ENCODE peak calls at places on chromosomes 4 and X, in seven cellular contexts. S is mucosa of descending colon, N is heart right ventricle, P is lower lobe of right lung, I is MM.1S, E is choroid plexus epithelial cell, O is right atrium auricular region. Q is an unnamed sample.

GRCh38 chr4:75916091-75916661 is 13.9 kb upstream of the PPEF2 start:
- DNase-seq in S (no peak), N (no peak), P (no peak), I (peak), E (peak), O (no peak), Q (peak)

GRCh38 chr4:123477804-123478209 is 81.2 kb downstream of the SPRY1 start:
- DNase-seq in S (no peak), N (peak), P (no peak), I (no peak), E (peak), O (no peak), Q (no peak)

GRCh38 chrX:43655151-43655676 is 885 bp upstream of the MAOA start:
- DNase-seq in S (peak), N (peak), P (peak), I (peak), E (peak), O (peak), Q (peak)

GRCh38 chr4:184215709-184216328 is 1.9 kb downstream of the ENPP6 start:
- DNase-seq in S (no peak), N (no peak), P (no peak), I (no peak), E (no peak), O (no peak), Q (no peak)

GRCh38 chr4:156751486-156751885 is 220.1 kb downstream of the PDGFC start:
- DNase-seq in S (no peak), N (no peak), P (no peak), I (peak), E (peak), O (no peak), Q (no peak)

GRCh38 chrX:155048997-155049619 is 21.8 kb downstream of the CMC4 start:
- DNase-seq in S (no peak), N (peak), P (no peak), I (no peak), E (peak), O (no peak), Q (peak)

GRCh38 chrX:155028192-155028591 is 1.5 kb downstream of the FUNDC2 start:
- DNase-seq in S (no peak), N (no peak), P (no peak), I (no peak), E (no peak), O (no peak), Q (no peak)

GRCh38 chr4:105140684-105141490 is 5.8 kb upstream of the TET2 start:
- DNase-seq in S (no peak), N (peak), P (no peak), I (peak), E (peak), O (no peak), Q (peak)

GRCh38 chr4:94158883-94159282 is 48.8 kb upstream of the SMARCAD1 start:
- DNase-seq in S (no peak), N (no peak), P (no peak), I (no peak), E (no peak), O (no peak), Q (no peak)

GRCh38 chrX:133676344-133677122 is 261.2 kb upstream of the GPC4 start:
- DNase-seq in S (peak), N (no peak), P (peak), I (no peak), E (no peak), O (no peak), Q (no peak)

GRCh38 chr4:128574706-128575105 is 234.8 kb upstream of the JADE1 start:
- DNase-seq in S (no peak), N (peak), P (peak), I (peak), E (peak), O (peak), Q (peak)

GRCh38 chr4:153238146-153238919 is 34.1 kb downstream of the TRIM2 start:
- DNase-seq in S (no peak), N (no peak), P (no peak), I (no peak), E (no peak), O (no peak), Q (no peak)

GRCh38 chr4:76902233-76902890 is 4.4 kb upstream of the SOWAHB start:
- DNase-seq in S (no peak), N (no peak), P (no peak), I (no peak), E (no peak), O (no peak), Q (no peak)

GRCh38 chr4:156830356-156830755 is 141.2 kb downstream of the PDGFC start:
- DNase-seq in S (no peak), N (no peak), P (no peak), I (no peak), E (peak), O (no peak), Q (no peak)

GRCh38 chrX:32472364-32472763 is 739.0 kb downstream of the DMD start:
- DNase-seq in S (no peak), N (no peak), P (no peak), I (no peak), E (no peak), O (no peak), Q (no peak)

GRCh38 chr4:20618729-20619128 is 81.5 kb upstream of the PACRGL start:
- DNase-seq in S (no peak), N (no peak), P (no peak), I (no peak), E (no peak), O (no peak), Q (peak)

GRCh38 chr4:14906805-14907204 is 95.5 kb upstream of the CPEB2 start:
- DNase-seq in S (no peak), N (no peak), P (no peak), I (no peak), E (no peak), O (no peak), Q (no peak)

GRCh38 chr4:26219206-26219605 is 101.6 kb upstream of the RBPJ start:
- DNase-seq in S (no peak), N (no peak), P (no peak), I (no peak), E (no peak), O (no peak), Q (no peak)

GRCh38 chrX:56798866-56799864 is 70.1 kb downstream of the NBDY start:
- DNase-seq in S (no peak), N (no peak), P (no peak), I (peak), E (no peak), O (peak), Q (peak)

GRCh38 chr4:153176938-153177337 is 27.3 kb upstream of the TRIM2 start:
- DNase-seq in S (no peak), N (no peak), P (no peak), I (no peak), E (no peak), O (no peak), Q (no peak)

GRCh38 chr4:7032591-7032990 is 10.6 kb upstream of the TADA2B start:
- DNase-seq in S (no peak), N (no peak), P (no peak), I (no peak), E (no peak), O (no peak), Q (no peak)

GRCh38 chr4:153013202-153013988 is 77.3 kb downstream of the FHDC1 start:
- DNase-seq in S (no peak), N (no peak), P (no peak), I (no peak), E (no peak), O (no peak), Q (no peak)

GRCh38 chr4:8214091-8214490 is 15.0 kb downstream of the SH3TC1 start:
- DNase-seq in S (peak), N (no peak), P (no peak), I (no peak), E (no peak), O (no peak), Q (no peak)

GRCh38 chr4:185573651-185574199 is 38.4 kb upstream of the PDLIM3 start:
- DNase-seq in S (no peak), N (peak), P (no peak), I (no peak), E (peak), O (no peak), Q (peak)

GRCh38 chr4:122203407-122203806 is 51.3 kb downstream of the BLTP1 start:
- DNase-seq in S (no peak), N (no peak), P (no peak), I (no peak), E (no peak), O (no peak), Q (no peak)

DNA sequence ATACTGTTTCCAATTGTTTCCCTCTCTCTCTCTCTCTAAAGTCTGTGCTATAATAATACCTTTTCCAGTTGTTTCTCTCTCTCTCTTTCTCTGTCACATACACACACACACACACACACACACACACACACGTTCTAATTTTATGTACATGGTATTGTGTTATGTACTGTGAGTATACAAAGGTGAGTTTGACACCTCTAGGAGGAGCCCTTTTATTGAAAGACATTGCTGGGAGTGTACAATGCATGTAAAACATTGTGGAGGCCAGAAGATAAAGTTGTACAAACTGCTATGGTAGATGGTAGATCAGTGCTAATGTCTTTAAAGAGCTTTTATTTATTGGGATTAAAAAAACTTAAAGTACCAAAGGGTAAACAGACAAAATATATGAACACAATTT is 53.6 kb downstream of the BLTP1 start:
- DNase-seq in S (no peak), N (no peak), P (no peak), I (peak), E (no peak), O (no peak), Q (no peak)
- TF ChIP-seq CTCF in S (no peak), N (no peak), P (no peak), I (peak), E (no peak), O (no peak), Q (no peak)

DNA sequence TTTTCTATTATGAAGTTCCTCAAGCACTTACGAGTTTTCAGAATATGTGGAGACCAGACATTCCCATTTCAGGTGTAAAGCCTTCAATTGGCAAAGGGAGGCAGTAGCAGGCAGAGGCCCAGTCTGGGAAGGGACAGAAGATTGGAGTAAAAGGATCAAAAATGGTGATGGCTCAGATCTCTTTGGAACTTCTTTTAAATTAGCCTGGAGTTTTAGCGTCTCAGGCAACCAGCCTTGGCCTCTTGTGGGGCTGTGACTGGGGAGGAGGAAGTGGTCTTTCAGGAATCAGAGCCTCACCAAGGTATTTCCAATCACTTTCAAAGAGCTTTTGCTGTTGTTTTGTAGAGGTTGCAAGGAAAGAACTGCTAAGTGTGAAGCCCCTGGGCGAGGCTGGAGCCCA is 239.1 kb downstream of the FRAS1 start:
- DNase-seq in S (no peak), N (no peak), P (no peak), I (no peak), E (no peak), O (no peak), Q (peak)
- TF ChIP-seq CTCF in S (no peak), N (no peak), P (no peak), I (no peak), E (no peak), O (no peak), Q (peak)

GRCh38 chrX:68084765-68085164 is 348.5 kb downstream of the OPHN1 start:
- DNase-seq in S (no peak), N (peak), P (no peak), I (no peak), E (peak), O (no peak), Q (no peak)

GRCh38 chrX:68090266-68090665 is 343.0 kb downstream of the OPHN1 start:
- DNase-seq in S (no peak), N (no peak), P (no peak), I (no peak), E (peak), O (no peak), Q (no peak)
- TF ChIP-seq CTCF in S (no peak), N (no peak), P (no peak), I (peak), E (peak), O (no peak), Q (peak)

DNA sequence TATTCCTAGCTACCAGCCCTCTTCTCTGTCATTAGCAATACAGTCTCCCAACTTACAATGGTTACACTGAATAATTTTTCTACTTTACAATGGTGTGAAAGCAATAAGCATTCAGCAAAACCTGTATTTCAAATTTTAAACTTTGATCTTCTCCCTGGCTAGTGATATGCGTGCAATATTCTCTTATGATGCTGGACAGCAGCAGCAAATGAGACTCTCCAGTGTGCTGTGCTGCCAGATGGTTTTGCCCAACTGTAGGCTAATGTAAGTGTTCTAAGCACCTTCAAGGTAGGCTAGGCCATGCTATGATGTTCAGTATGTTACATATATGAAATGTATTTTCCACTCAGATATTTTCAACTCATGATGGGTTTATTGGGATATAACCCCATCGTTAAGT is 5.9 kb upstream of the GAR1 start:
- DNase-seq in S (no peak), N (no peak), P (no peak), I (no peak), E (no peak), O (no peak), Q (no peak)
- TF ChIP-seq CTCF in S (no peak), N (no peak), P (no peak), I (no peak), E (no peak), O (no peak), Q (no peak)

GRCh38 chr4:110270492-110271197 is 72.2 kb upstream of the ELOVL6 start:
- DNase-seq in S (no peak), N (no peak), P (no peak), I (no peak), E (peak), O (no peak), Q (no peak)
- TF ChIP-seq CTCF in S (no peak), N (no peak), P (no peak), I (no peak), E (no peak), O (no peak), Q (no peak)

GRCh38 chr4:89254847-89255246 is 52.8 kb downstream of the GPRIN3 start:
- DNase-seq in S (no peak), N (no peak), P (no peak), I (peak), E (peak), O (no peak), Q (peak)
- TF ChIP-seq CTCF in S (peak), N (peak), P (peak), I (peak), E (peak), O (peak), Q (peak)

GRCh38 chrX:51395474-51395806 is 62.8 kb downstream of the NUDT10 start:
- DNase-seq in S (no peak), N (no peak), P (no peak), I (no peak), E (no peak), O (no peak), Q (no peak)

GRCh38 chrX:51395807-51396728 is 63.4 kb downstream of the NUDT10 start:
- DNase-seq in S (peak), N (peak), P (peak), I (peak), E (peak), O (no peak), Q (peak)
- TF ChIP-seq CTCF in S (no peak), N (no peak), P (no peak), I (peak), E (peak), O (no peak), Q (peak)

DNA sequence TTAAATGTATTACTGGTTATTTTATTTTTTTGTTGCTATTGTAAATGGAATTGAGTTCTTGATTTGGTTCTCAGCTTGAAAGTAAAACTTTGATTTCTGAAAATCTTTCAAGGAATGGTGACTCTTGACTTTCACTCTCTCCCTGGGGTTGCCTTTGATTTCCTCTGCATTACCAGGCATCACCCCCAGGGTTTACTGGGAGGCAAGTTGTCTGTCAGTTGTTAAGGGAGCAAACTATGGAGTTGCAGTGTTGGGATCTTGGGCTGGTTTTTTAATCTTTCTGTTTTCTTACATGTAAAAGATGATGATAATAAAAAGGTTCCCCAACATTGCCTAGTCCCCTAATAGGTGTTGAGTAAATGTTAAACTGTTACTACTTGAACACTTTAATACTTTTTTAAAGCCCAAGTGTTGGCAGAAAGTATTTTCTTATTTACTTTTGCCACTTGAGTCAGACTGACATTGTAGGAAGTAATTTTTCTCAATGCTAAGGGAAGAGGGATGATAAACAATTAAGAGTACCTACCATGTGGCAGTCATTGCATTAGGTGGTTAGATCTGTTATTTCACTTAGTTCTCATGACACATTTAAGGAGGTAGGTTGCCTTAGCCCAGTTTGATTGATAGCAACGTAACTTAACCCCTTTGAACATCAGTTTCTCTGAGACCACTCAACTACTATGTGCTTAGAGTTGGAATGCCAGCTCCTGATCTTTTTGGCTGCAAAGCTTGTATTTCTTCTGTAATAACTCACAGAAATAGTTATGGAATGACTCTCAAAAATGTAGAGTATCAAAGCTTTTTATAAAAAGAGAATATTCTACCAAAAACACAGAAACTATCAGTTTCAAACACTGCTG is 67.1 kb downstream of the DCLK2 start:
- DNase-seq in S (no peak), N (no peak), P (no peak), I (no peak), E (no peak), O (no peak), Q (peak)
- TF ChIP-seq CTCF in S (no peak), N (no peak), P (no peak), I (no peak), E (peak), O (no peak), Q (peak)

DNA sequence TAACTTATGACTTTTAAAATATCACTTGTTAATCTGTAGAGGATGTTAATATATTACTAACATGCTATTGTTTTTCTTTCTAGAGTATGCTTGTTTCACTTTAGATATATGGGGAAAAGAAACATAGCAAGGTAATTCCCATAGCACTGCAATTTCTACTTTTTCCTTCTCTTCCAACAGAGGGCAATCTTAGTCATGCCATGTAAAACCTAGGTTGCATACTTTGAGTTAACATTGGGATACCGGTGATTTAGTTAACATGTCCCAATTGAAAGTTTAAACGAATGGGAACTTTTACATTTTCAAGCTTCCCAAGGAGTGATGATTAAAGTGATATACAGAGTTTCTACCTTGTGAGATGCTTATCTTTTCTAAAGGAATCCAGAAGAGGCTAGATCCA is 89.4 kb upstream of the IL13RA1 start:
- DNase-seq in S (no peak), N (no peak), P (no peak), I (no peak), E (peak), O (no peak), Q (no peak)
- TF ChIP-seq CTCF in S (no peak), N (no peak), P (peak), I (no peak), E (peak), O (no peak), Q (peak)